ENCODE peak calls at places on chromosomes 5 and 9, in five cellular contexts. D is WTC11; I is ACHN; X is Jurkat, Clone E6-1; H is pons. F is an unnamed sample.
A peak's percentile ranks its signal among the peaks of the same experiment; 100 is the strongest.

GRCh38 chr5:33713087-33713486 is 178.7 kb downstream of the ADAMTS12 start:
- DNase-seq in I (no peak), D (no peak), H (peak; percentile 45), X (no peak), F (no peak)

GRCh38 chr5:41747291-41747690 is 122.9 kb downstream of the OXCT1 start:
- DNase-seq in I (no peak), H (peak; percentile 15), D (no peak), X (no peak), F (no peak)

GRCh38 chr5:154243736-154244135 is 53.2 kb downstream of the GALNT10 start:
- DNase-seq in D (no peak), H (no peak), X (no peak), I (no peak), F (no peak)

GRCh38 chr9:97564291-97565175 is 63.1 kb downstream of the TMOD1 start:
- DNase-seq in I (peak; percentile 8), H (peak; percentile 37), D (no peak), X (no peak), F (peak; percentile 56)

GRCh38 chr5:5751987-5752386 is 329.5 kb downstream of the ICE1 start:
- DNase-seq in I (no peak), H (no peak), X (no peak), D (no peak), F (no peak)

GRCh38 chr9:81374881-81375280 is 314.5 kb downstream of the TLE1 start:
- DNase-seq in X (no peak), I (no peak), D (no peak), H (no peak), F (no peak)

GRCh38 chr5:63822633-63823032 is 139.6 kb downstream of the HTR1A start:
- DNase-seq in H (peak; percentile 13), I (no peak), X (no peak), D (no peak), F (no peak)

GRCh38 chr9:112777914-112778313 is 27.4 kb downstream of the SNX30 start:
- DNase-seq in I (peak; percentile 89), D (no peak), H (no peak), X (no peak), F (no peak)

GRCh38 chr5:111968459-111968858 is 211.5 kb upstream of the NREP start:
- DNase-seq in D (no peak), X (no peak), I (no peak), H (no peak), F (no peak)

GRCh38 chr5:106894964-106895363 is 775.8 kb downstream of the EFNA5 start:
- DNase-seq in I (no peak), X (no peak), D (no peak), H (no peak), F (no peak)

GRCh38 chr5:177366528-177367322 is 9.0 kb downstream of the RGS14 start:
- DNase-seq in I (peak; percentile 89), X (no peak), H (no peak), D (peak; percentile 99), F (no peak)

GRCh38 chr9:71271602-71272001 is 150.2 kb upstream of the TRPM3 start:
- DNase-seq in D (no peak), X (no peak), I (no peak), H (no peak), F (no peak)

F was measured in foreskin keratinocyte.